ENCODE peak calls at places on chromosome 10, in five cellular contexts. One of them, this sample, is unnamed.

GRCh38 chr10:94223702-94224370 is 138.9 kb downstream of the NOC3L start:
- DNase-seq in AG08396: no peak
- DNase-seq in HEK293T: no peak
- DNase-seq in HuH-7: no peak
- DNase-seq in iris pigment epithelial cell: no peak
- DNase-seq in this sample: no peak

GRCh38 chr10:126459878-126460481 is 71.7 kb upstream of the ADAM12 start:
- DNase-seq in HuH-7: no peak
- DNase-seq in iris pigment epithelial cell: peak
- DNase-seq in AG08396: peak
- DNase-seq in HEK293T: no peak
- DNase-seq in this sample: peak

GRCh38 chr10:28939352-28940157 is 262.2 kb downstream of the BAMBI start:
- DNase-seq in AG08396: peak
- DNase-seq in HEK293T: peak
- DNase-seq in HuH-7: peak
- DNase-seq in iris pigment epithelial cell: peak
- DNase-seq in this sample: peak

GRCh38 chr10:22805304-22805703 is 90.9 kb upstream of the PIP4K2A start:
- DNase-seq in HuH-7: no peak
- DNase-seq in iris pigment epithelial cell: peak
- DNase-seq in HEK293T: no peak
- DNase-seq in AG08396: peak
- DNase-seq in this sample: no peak

GRCh38 chr10:69048103-69048502 is 39.8 kb upstream of the SRGN start:
- DNase-seq in HEK293T: no peak
- DNase-seq in HuH-7: no peak
- DNase-seq in AG08396: peak
- DNase-seq in iris pigment epithelial cell: peak
- DNase-seq in this sample: no peak

GRCh38 chr10:81071087-81071796 is 533.5 kb downstream of the SH2D4B start:
- DNase-seq in iris pigment epithelial cell: no peak
- DNase-seq in HEK293T: no peak
- DNase-seq in AG08396: no peak
- DNase-seq in HuH-7: no peak
- DNase-seq in this sample: no peak

GRCh38 chr10:62584726-62585125 is 210.6 kb downstream of the ZNF365 start:
- DNase-seq in HuH-7: no peak
- DNase-seq in AG08396: no peak
- DNase-seq in HEK293T: no peak
- DNase-seq in iris pigment epithelial cell: peak
- DNase-seq in this sample: no peak

GRCh38 chr10:28794986-28795385 is 117.7 kb downstream of the BAMBI start:
- DNase-seq in iris pigment epithelial cell: no peak
- DNase-seq in AG08396: no peak
- DNase-seq in HuH-7: no peak
- DNase-seq in HEK293T: no peak
- DNase-seq in this sample: no peak

GRCh38 chr10:43120948-43121290 is 17.3 kb upstream of the CSGALNACT2 start:
- DNase-seq in AG08396: no peak
- DNase-seq in HuH-7: no peak
- DNase-seq in iris pigment epithelial cell: no peak
- DNase-seq in HEK293T: no peak
- DNase-seq in this sample: no peak

GRCh38 chr10:28592953-28593352 is 60.0 kb downstream of the WAC start:
- DNase-seq in HuH-7: no peak
- DNase-seq in HEK293T: no peak
- DNase-seq in AG08396: peak
- DNase-seq in iris pigment epithelial cell: peak
- DNase-seq in this sample: peak

GRCh38 chr10:89894051-89894450 is 192.7 kb downstream of the KIF20B start:
- DNase-seq in iris pigment epithelial cell: no peak
- DNase-seq in HEK293T: no peak
- DNase-seq in AG08396: no peak
- DNase-seq in HuH-7: no peak
- DNase-seq in this sample: no peak

GRCh38 chr10:36030516-36030915 is 388.4 kb upstream of the FZD8 start:
- DNase-seq in HEK293T: no peak
- DNase-seq in HuH-7: no peak
- DNase-seq in iris pigment epithelial cell: no peak
- DNase-seq in AG08396: no peak
- DNase-seq in this sample: no peak

GRCh38 chr10:122658356-122659049 is 41.1 kb downstream of the C10orf120 start:
- DNase-seq in HEK293T: no peak
- DNase-seq in AG08396: no peak
- DNase-seq in HuH-7: no peak
- DNase-seq in iris pigment epithelial cell: no peak
- DNase-seq in this sample: no peak

GRCh38 chr10:34813626-34814227 is 1.4 kb downstream of the PARD3 start:
- DNase-seq in iris pigment epithelial cell: peak
- DNase-seq in HuH-7: peak
- DNase-seq in AG08396: peak
- DNase-seq in HEK293T: peak
- DNase-seq in this sample: peak

GRCh38 chr10:20970708-20971107 is 73.6 kb upstream of the NEBL start:
- DNase-seq in HuH-7: no peak
- DNase-seq in HEK293T: no peak
- DNase-seq in AG08396: no peak
- DNase-seq in iris pigment epithelial cell: no peak
- DNase-seq in this sample: no peak

GRCh38 chr10:117762819-117763172 is 220.2 kb downstream of the EMX2 start:
- DNase-seq in HuH-7: no peak
- DNase-seq in iris pigment epithelial cell: peak
- DNase-seq in HEK293T: no peak
- DNase-seq in AG08396: no peak
- DNase-seq in this sample: no peak

GRCh38 chr10:36736311-36736710 is 389.1 kb upstream of the ANKRD30A start:
- DNase-seq in HEK293T: no peak
- DNase-seq in iris pigment epithelial cell: no peak
- DNase-seq in AG08396: no peak
- DNase-seq in HuH-7: no peak
- DNase-seq in this sample: no peak

GRCh38 chr10:47042815-47043750 is 131.9 kb downstream of the PTPN20 start:
- DNase-seq in AG08396: no peak
- DNase-seq in iris pigment epithelial cell: no peak
- DNase-seq in HuH-7: no peak
- DNase-seq in HEK293T: no peak
- DNase-seq in this sample: no peak

GRCh38 chr10:1256139-1256720 is 200.0 kb downstream of the WDR37 start:
- DNase-seq in HuH-7: no peak
- DNase-seq in HEK293T: no peak
- DNase-seq in AG08396: no peak
- DNase-seq in iris pigment epithelial cell: no peak
- DNase-seq in this sample: no peak

GRCh38 chr10:132405463-132405991 is 8.5 kb downstream of the PWWP2B start:
- DNase-seq in iris pigment epithelial cell: no peak
- DNase-seq in AG08396: no peak
- DNase-seq in HuH-7: no peak
- DNase-seq in HEK293T: no peak
- DNase-seq in this sample: no peak